ENCODE peak calls at places on chromosomes 13 and 19, in five cellular contexts. A, W, P, X and N are unnamed samples.

GRCh38 chr19:39342647-39343305 is 555 bp downstream of the SAMD4B start:
- DNase-seq in A (no peak), W (no peak), P (peak), X (peak), N (peak)

GRCh38 chr19:8612807-8613171 is 2.3 kb upstream of the ADAMTS10 start:
- DNase-seq in A (no peak), W (no peak), P (no peak), X (no peak), N (no peak)

GRCh38 chr19:48772503-48772953 is 17.2 kb downstream of the FGF21 start:
- DNase-seq in A (no peak), W (no peak), P (no peak), X (no peak), N (no peak)

GRCh38 chr13:40187324-40187795 is 479.1 kb downstream of the FOXO1 start:
- DNase-seq in A (no peak), W (peak), P (peak), X (no peak), N (peak)

GRCh38 chr13:89806594-89806993 is 1540.9 kb upstream of the MIR17HG start:
- DNase-seq in A (no peak), W (no peak), P (no peak), X (no peak), N (no peak)

GRCh38 chr13:90717451-90717936 is 630.0 kb upstream of the MIR17HG start:
- DNase-seq in A (no peak), W (no peak), P (no peak), X (peak), N (peak)

GRCh38 chr19:29672933-29673336 is 7.7 kb downstream of the PLEKHF1 start:
- DNase-seq in A (no peak), W (peak), P (peak), X (no peak), N (no peak)

GRCh38 chr19:18282021-18282787 is 782 bp upstream of the JUND start:
- DNase-seq in A (no peak), W (peak), P (no peak), X (no peak), N (no peak)

GRCh38 chr13:109314101-109314500 is 472.3 kb downstream of the IRS2 start:
- DNase-seq in A (no peak), W (no peak), P (no peak), X (no peak), N (no peak)

GRCh38 chr19:58553799-58554493 is 959 bp downstream of the CHMP2A start:
- DNase-seq in A (no peak), W (peak), P (no peak), X (no peak), N (no peak)

GRCh38 chr13:34847751-34848150 is 94.3 kb upstream of the NBEA start:
- DNase-seq in A (peak), W (no peak), P (no peak), X (no peak), N (peak)

GRCh38 chr19:9877775-9878510 is 42.8 kb downstream of the PIN1 start:
- DNase-seq in A (no peak), W (no peak), P (no peak), X (peak), N (no peak)

GRCh38 chr19:42246143-42246868 is 3.9 kb upstream of the GSK3A start:
- DNase-seq in A (peak), W (no peak), P (no peak), X (peak), N (peak)